ENCODE peak calls at places on chromosomes 16 and 17, in nine cellular contexts. L, V, T, Z, N, B, A, I and S are unnamed samples.

GRCh38 chr17:33475594-33475993 is 182.5 kb upstream of the ASIC2 start:
- DNase-seq in I (no peak), A (no peak), T (peak; percentile 39), Z (no peak), L (no peak), N (no peak), B (no peak), V (no peak), S (no peak)

GRCh38 chr16:11400076-11400475 is 54.8 kb downstream of the RMI2 start:
- DNase-seq in V (no peak), B (no peak), Z (no peak), N (no peak), L (no peak), I (no peak), A (no peak), T (no peak), S (peak; percentile 31)

GRCh38 chr17:71470062-71470461 is 650.8 kb upstream of the SOX9 start:
- DNase-seq in B (no peak), I (no peak), Z (no peak), N (no peak), V (no peak), L (no peak), A (no peak), T (no peak), S (no peak)

GRCh38 chr16:12613131-12613991 is 190.3 kb downstream of the CPPED1 start:
- DNase-seq in Z (no peak), B (peak; percentile 2), I (no peak), L (no peak), V (no peak), T (no peak), N (no peak), A (no peak), S (no peak)

GRCh38 chr17:27621557-27621956 is 9.4 kb upstream of the LGALS9 start:
- DNase-seq in T (no peak), L (peak; percentile 15), B (no peak), Z (no peak), N (no peak), A (no peak), I (no peak), V (no peak), S (no peak)

GRCh38 chr16:71423865-71424264 is 18.0 kb downstream of the TLE7 start:
- DNase-seq in N (no peak), I (no peak), B (no peak), A (no peak), V (no peak), T (no peak), Z (no peak), L (no peak), S (no peak)

GRCh38 chr16:47507701-47508100 is 46.6 kb downstream of the PHKB start:
- DNase-seq in N (no peak), V (no peak), L (no peak), B (no peak), T (no peak), I (no peak), Z (no peak), A (no peak), S (no peak)

GRCh38 chr17:45742251-45742650 is 41.9 kb upstream of the CRHR1 start:
- DNase-seq in A (no peak), B (no peak), Z (no peak), T (no peak), V (no peak), I (no peak), L (no peak), N (no peak), S (no peak)

GRCh38 chr17:35243459-35244204 is 760 bp downstream of the SLFN5 start:
- DNase-seq in Z (peak; percentile 25), B (peak; percentile 83), I (peak; percentile 86), A (peak; percentile 72), L (peak; percentile 57), T (no peak), N (peak; percentile 41), V (peak; percentile 79), S (peak; percentile 66)

GRCh38 chr16:66660422-66661209 is 35.9 kb downstream of the CMTM4 start:
- DNase-seq in N (no peak), B (peak; percentile 82), A (peak; percentile 71), I (peak; percentile 78), Z (peak; percentile 18), V (peak; percentile 79), T (peak; percentile 90), L (peak; percentile 75), S (peak; percentile 58)

GRCh38 chr17:35486920-35487727 is 38.6 kb upstream of the SLFN13 start:
- DNase-seq in I (peak; percentile 68), N (peak; percentile 84), A (no peak), L (no peak), V (peak; percentile 64), T (no peak), Z (no peak), B (peak; percentile 61), S (peak; percentile 64)

GRCh38 chr17:7438050-7438614 is 1.2 kb upstream of the FGF11 start:
- DNase-seq in V (peak; percentile 85), T (peak; percentile 63), Z (no peak), A (no peak), I (peak; percentile 62), B (no peak), L (peak; percentile 88), N (no peak), S (peak; percentile 80)

GRCh38 chr17:82616021-82616703 is 32.1 kb downstream of the WDR45B start:
- DNase-seq in V (no peak), L (no peak), B (no peak), A (no peak), I (no peak), N (no peak), Z (no peak), T (no peak), S (no peak)

GRCh38 chr16:71927383-71927782 is 32.1 kb downstream of the IST1 start:
- DNase-seq in A (peak; percentile 92), B (peak; percentile 93), T (peak; percentile 56), Z (no peak), V (no peak), I (peak; percentile 68), L (no peak), N (no peak), S (no peak)

GRCh38 chr17:57490890-57491289 is 234.6 kb downstream of the MSI2 start:
- DNase-seq in N (no peak), L (no peak), Z (no peak), T (no peak), A (no peak), B (no peak), I (no peak), V (peak; percentile 74), S (no peak)

GRCh38 chr16:4057439-4057877 is 58.8 kb downstream of the ADCY9 start:
- DNase-seq in A (no peak), N (no peak), B (peak; percentile 80), Z (no peak), V (no peak), L (no peak), I (no peak), T (no peak), S (no peak)

GRCh38 chr17:32672701-32673100 is 185.9 kb downstream of the CDK5R1 start:
- DNase-seq in A (no peak), L (no peak), I (no peak), N (no peak), B (no peak), V (no peak), Z (no peak), T (no peak), S (no peak)

GRCh38 chr16:79993810-79994209 is 393.3 kb upstream of the MAF start:
- DNase-seq in L (no peak), Z (no peak), B (no peak), V (no peak), T (no peak), A (no peak), I (no peak), N (no peak), S (no peak)

GRCh38 chr16:79995315-79995714 is 394.8 kb upstream of the MAF start:
- DNase-seq in N (no peak), T (no peak), L (no peak), V (no peak), Z (no peak), B (no peak), A (no peak), I (no peak), S (no peak)

GRCh38 chr16:79994413-79994812 is 393.9 kb upstream of the MAF start:
- DNase-seq in A (no peak), N (no peak), T (no peak), Z (no peak), I (no peak), B (no peak), V (no peak), L (no peak), S (no peak)

GRCh38 chr16:79998143-79998542 is 397.6 kb upstream of the MAF start:
- DNase-seq in A (no peak), I (no peak), B (no peak), T (no peak), L (no peak), N (no peak), V (no peak), Z (no peak), S (no peak)

GRCh38 chr16:79997257-79997656 is 396.7 kb upstream of the MAF start:
- DNase-seq in L (peak; percentile 50), Z (no peak), A (no peak), I (no peak), N (no peak), B (no peak), T (no peak), V (no peak), S (no peak)
- TF ChIP-seq CTCF in L (peak; percentile 62), Z (no peak), A (peak; percentile 52), I (peak; percentile 46), N (peak; percentile 34), B (no peak), T (peak; percentile 10), V (peak; percentile 21), S (no peak)

GRCh38 chr16:76668207-76668725 is 391.1 kb downstream of the CNTNAP4 start:
- DNase-seq in V (no peak), N (no peak), Z (no peak), A (no peak), T (peak; percentile 39), B (no peak), L (peak; percentile 61), I (no peak), S (no peak)
- TF ChIP-seq CTCF in V (no peak), N (no peak), Z (no peak), A (no peak), T (peak; percentile 44), B (no peak), L (peak; percentile 58), I (no peak), S (no peak)

DNA sequence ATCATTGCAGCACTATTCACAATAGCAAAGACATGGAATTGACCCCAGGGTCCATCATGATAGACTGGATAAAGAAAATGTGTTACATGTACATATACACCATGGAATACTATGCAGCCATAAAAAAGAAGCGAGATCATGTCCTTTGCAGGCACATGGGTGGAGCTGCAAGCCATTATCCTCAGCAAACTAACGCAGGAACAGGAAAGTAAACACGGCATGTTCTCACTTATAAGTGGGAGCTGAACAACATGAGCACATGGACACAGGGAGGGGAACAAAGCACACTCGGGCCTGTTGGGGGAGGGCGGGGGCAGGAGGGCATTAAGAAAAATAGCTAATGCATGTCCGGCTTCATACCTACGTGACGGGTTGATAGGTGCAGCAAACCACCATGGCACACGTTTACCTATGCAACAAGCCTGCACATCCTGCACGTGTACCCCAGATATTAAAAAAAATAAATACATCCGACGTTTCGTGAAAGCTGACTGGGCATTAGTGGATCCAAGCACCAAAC is 28.9 kb downstream of the ZNF778 start:
- DNase-seq in I (no peak), V (no peak), L (no peak), Z (no peak), A (no peak), T (no peak), N (no peak), B (no peak), S (no peak)
- TF ChIP-seq CTCF in I (no peak), V (no peak), L (no peak), Z (no peak), A (no peak), T (no peak), N (no peak), B (no peak), S (no peak)

GRCh38 chr16:80610489-80611156 is 69.8 kb downstream of the DYNLRB2 start:
- DNase-seq in I (no peak), T (no peak), L (no peak), N (no peak), V (no peak), A (no peak), B (no peak), Z (no peak), S (no peak)
- TF ChIP-seq CTCF in I (no peak), T (no peak), L (no peak), N (no peak), V (no peak), A (no peak), B (no peak), Z (no peak), S (no peak)